ENCODE peak calls at places on chromosome 13, in seven cellular contexts. S is Kasumi-1, W is BJ, M is H9, P is iris pigment epithelial cell, K is GM18507, B is NCI-H2171. C is an unnamed sample.
A peak's percentile ranks its signal among the peaks of the same experiment; 100 is the strongest.

GRCh38 chr13:33388254-33388998 is 102.9 kb upstream of the STARD13 start:
- DNase-seq in M (no peak), S (no peak), K (no peak), B (no peak), P (no peak), W (no peak), C (no peak)

GRCh38 chr13:40342461-40342860 is 324.0 kb downstream of the FOXO1 start:
- DNase-seq in S (no peak), M (no peak), B (no peak), W (no peak), K (no peak), P (no peak), C (no peak)

GRCh38 chr13:20796791-20797513 is 23.2 kb upstream of the EEF1AKMT1 start:
- DNase-seq in M (no peak), S (peak; percentile 2), P (peak; percentile 45), K (no peak), W (no peak), B (no peak), C (no peak)

GRCh38 chr13:36298535-36299068 is 988 bp upstream of the CCDC169 start:
- DNase-seq in W (no peak), M (peak; percentile 75), S (no peak), P (peak; percentile 10), K (no peak), B (no peak), C (peak; percentile 8)

GRCh38 chr13:19150226-19150625 is 31.4 kb downstream of the TUBA3C start:
- DNase-seq in S (no peak), B (no peak), P (no peak), M (no peak), K (no peak), W (no peak), C (no peak)

GRCh38 chr13:97912139-97912535 is 41.3 kb upstream of the IPO5 start:
- DNase-seq in B (no peak), M (no peak), W (no peak), P (no peak), S (no peak), K (no peak), C (no peak)

GRCh38 chr13:93413972-93414717 is 187.5 kb downstream of the GPC6 start:
- DNase-seq in K (no peak), M (no peak), W (no peak), B (no peak), P (peak; percentile 13), S (no peak), C (no peak)

GRCh38 chr13:43769552-43769951 is 17.2 kb downstream of the ENOX1 start:
- DNase-seq in B (no peak), W (no peak), P (no peak), K (no peak), S (no peak), M (no peak), C (no peak)

GRCh38 chr13:114309806-114310410 is 4.4 kb upstream of the CHAMP1 start:
- DNase-seq in S (no peak), W (no peak), B (no peak), K (no peak), P (no peak), M (no peak), C (no peak)

GRCh38 chr13:44431150-44431549 is 57.5 kb downstream of the SERP2 start:
- DNase-seq in S (no peak), W (no peak), P (no peak), B (no peak), M (no peak), K (no peak), C (no peak)

GRCh38 chr13:99693351-99693750 is 192.1 kb downstream of the TM9SF2 start:
- DNase-seq in M (no peak), B (no peak), S (no peak), P (no peak), W (no peak), K (no peak), C (no peak)

GRCh38 chr13:97445504-97446187 is 11.7 kb downstream of the RAP2A start:
- DNase-seq in W (no peak), P (no peak), K (no peak), B (no peak), S (no peak), M (no peak), C (no peak)

GRCh38 chr13:89930861-89931260 is 1416.6 kb upstream of the MIR17HG start:
- DNase-seq in M (no peak), S (no peak), B (no peak), K (no peak), W (no peak), P (no peak), C (no peak)

GRCh38 chr13:113152894-113153809 is 5.3 kb upstream of the PROZ start:
- DNase-seq in B (no peak), S (no peak), M (peak; percentile 66), P (peak; percentile 52), K (no peak), W (no peak), C (peak; percentile 23)

GRCh38 chr13:22469421-22469820 is 711.4 kb upstream of the SGCG start:
- DNase-seq in K (no peak), S (no peak), B (no peak), P (no peak), W (no peak), M (no peak), C (no peak)

GRCh38 chr13:100694722-100695644 is 20.4 kb upstream of the TMTC4 start:
- DNase-seq in M (peak; percentile 84), P (peak; percentile 67), K (no peak), W (no peak), B (no peak), S (no peak), C (peak; percentile 31)

GRCh38 chr13:98816406-98816805 is 63.9 kb upstream of the SLC15A1 start:
- DNase-seq in S (no peak), M (no peak), P (no peak), W (no peak), B (no peak), K (no peak), C (no peak)

GRCh38 chr13:93729383-93729782 is 502.8 kb downstream of the GPC6 start:
- DNase-seq in P (no peak), M (no peak), K (no peak), S (no peak), W (no peak), B (no peak), C (no peak)

GRCh38 chr13:25069911-25070310 is 26.0 kb upstream of the PABPC3 start:
- DNase-seq in S (no peak), M (no peak), K (no peak), P (no peak), W (no peak), B (no peak), C (no peak)

GRCh38 chr13:27770809-27771208 is 21.5 kb upstream of the GSX1 start:
- DNase-seq in S (peak; percentile 13), P (peak; percentile 30), K (no peak), B (no peak), M (peak; percentile 61), W (no peak), C (peak; percentile 61)

GRCh38 chr13:28475916-28476725 is 18.8 kb downstream of the FLT1 start:
- DNase-seq in K (no peak), S (no peak), W (peak; percentile 61), P (peak; percentile 96), M (no peak), B (no peak), C (peak; percentile 84)

GRCh38 chr13:27965343-27965739 is 3.8 kb downstream of the CDX2 start:
- DNase-seq in S (no peak), W (no peak), M (no peak), P (no peak), B (no peak), K (no peak), C (no peak)

GRCh38 chr13:21637296-21637695 is 33.3 kb upstream of the MICU2 start:
- DNase-seq in K (no peak), P (peak; percentile 71), B (no peak), W (no peak), S (peak; percentile 36), M (no peak), C (peak; percentile 87)

GRCh38 chr13:84844473-84844872 is 954.7 kb downstream of the SLITRK6 start:
- DNase-seq in P (no peak), W (no peak), K (no peak), B (no peak), M (no peak), S (peak; percentile 27), C (peak; percentile 23)

GRCh38 chr13:80605743-80606142 is 264.8 kb upstream of the SPRY2 start:
- DNase-seq in P (no peak), B (no peak), W (no peak), S (no peak), M (no peak), K (no peak), C (no peak)

GRCh38 chr13:60448907-60449510 is 52.0 kb downstream of the TDRD3 start:
- DNase-seq in M (no peak), S (peak; percentile 53), P (peak; percentile 69), K (no peak), B (peak; percentile 13), W (peak; percentile 11), C (peak; percentile 63)

GRCh38 chr13:32639502-32640105 is 53.4 kb downstream of the PDS5B start:
- DNase-seq in P (peak; percentile 73), B (peak; percentile 6), W (no peak), K (no peak), M (no peak), S (peak; percentile 54), C (peak; percentile 74)

C was measured in NB4.